ENCODE peak calls at places on chromosomes 7 and 10, in four cellular contexts. One of them, this sample, is unnamed.

GRCh38 chr7:105932835-105933477 is 30.1 kb upstream of the CDHR3 start:
- DNase-seq in NCI-H460: no peak
- DNase-seq in naive thymus-derived CD4-positive, alpha-beta T cell: no peak
- DNase-seq in coronary artery: no peak
- DNase-seq in this sample: peak

GRCh38 chr10:63554666-63555065 is 33.5 kb downstream of the REEP3 start:
- DNase-seq in NCI-H460: no peak
- DNase-seq in naive thymus-derived CD4-positive, alpha-beta T cell: no peak
- DNase-seq in coronary artery: no peak
- DNase-seq in this sample: no peak

GRCh38 chr10:31698169-31698890 is 230.3 kb downstream of the ARHGAP12 start:
- DNase-seq in NCI-H460: peak
- DNase-seq in naive thymus-derived CD4-positive, alpha-beta T cell: no peak
- DNase-seq in coronary artery: no peak
- DNase-seq in this sample: no peak

GRCh38 chr10:51196508-51197175 is 122.4 kb downstream of the PRKG1 start:
- DNase-seq in NCI-H460: no peak
- DNase-seq in naive thymus-derived CD4-positive, alpha-beta T cell: no peak
- DNase-seq in coronary artery: no peak
- DNase-seq in this sample: no peak

GRCh38 chr10:59833810-59834209 is 72.5 kb downstream of the CCDC6 start:
- DNase-seq in NCI-H460: no peak
- DNase-seq in naive thymus-derived CD4-positive, alpha-beta T cell: no peak
- DNase-seq in coronary artery: no peak
- DNase-seq in this sample: no peak

GRCh38 chr7:128017460-128017859 is 13.8 kb downstream of the LRRC4 start:
- DNase-seq in NCI-H460: no peak
- DNase-seq in naive thymus-derived CD4-positive, alpha-beta T cell: no peak
- DNase-seq in coronary artery: no peak
- DNase-seq in this sample: no peak

GRCh38 chr7:20064974-20065862 is 152.0 kb downstream of the MACC1 start:
- DNase-seq in NCI-H460: no peak
- DNase-seq in naive thymus-derived CD4-positive, alpha-beta T cell: no peak
- DNase-seq in coronary artery: no peak
- DNase-seq in this sample: peak

GRCh38 chr10:93849605-93850004 is 44.2 kb upstream of the SLC35G1 start:
- DNase-seq in NCI-H460: no peak
- DNase-seq in naive thymus-derived CD4-positive, alpha-beta T cell: no peak
- DNase-seq in coronary artery: no peak
- DNase-seq in this sample: no peak

GRCh38 chr10:48614481-48615383 is 9.9 kb upstream of the ARHGAP22 start:
- DNase-seq in NCI-H460: no peak
- DNase-seq in naive thymus-derived CD4-positive, alpha-beta T cell: no peak
- DNase-seq in coronary artery: no peak
- DNase-seq in this sample: peak

GRCh38 chr7:96729795-96730194 is 20.1 kb upstream of the SEM1 start:
- DNase-seq in NCI-H460: no peak
- DNase-seq in naive thymus-derived CD4-positive, alpha-beta T cell: no peak
- DNase-seq in coronary artery: no peak
- DNase-seq in this sample: no peak

GRCh38 chr10:22997102-22997501 is 69.2 kb downstream of the ARMC3 start:
- DNase-seq in NCI-H460: no peak
- DNase-seq in naive thymus-derived CD4-positive, alpha-beta T cell: no peak
- DNase-seq in coronary artery: no peak
- DNase-seq in this sample: peak

GRCh38 chr10:122265896-122266295 is 5.2 kb upstream of the BTBD16 start:
- DNase-seq in NCI-H460: no peak
- DNase-seq in naive thymus-derived CD4-positive, alpha-beta T cell: no peak
- DNase-seq in coronary artery: no peak
- DNase-seq in this sample: no peak

GRCh38 chr10:11180228-11180627 is 162.6 kb downstream of the CELF2 start:
- DNase-seq in NCI-H460: no peak
- DNase-seq in naive thymus-derived CD4-positive, alpha-beta T cell: no peak
- DNase-seq in coronary artery: no peak
- DNase-seq in this sample: no peak

GRCh38 chr10:58436071-58436470 is 50.9 kb downstream of the TFAM start:
- DNase-seq in NCI-H460: no peak
- DNase-seq in naive thymus-derived CD4-positive, alpha-beta T cell: no peak
- DNase-seq in coronary artery: no peak
- DNase-seq in this sample: peak

GRCh38 chr10:34627331-34627730 is 187.8 kb downstream of the PARD3 start:
- DNase-seq in NCI-H460: no peak
- DNase-seq in naive thymus-derived CD4-positive, alpha-beta T cell: no peak
- DNase-seq in coronary artery: no peak
- DNase-seq in this sample: no peak

GRCh38 chr7:16923019-16923418 is 41.2 kb upstream of the AGR3 start:
- DNase-seq in NCI-H460: no peak
- DNase-seq in naive thymus-derived CD4-positive, alpha-beta T cell: no peak
- DNase-seq in coronary artery: no peak
- DNase-seq in this sample: no peak

GRCh38 chr7:1024876-1025746 is 19.2 kb upstream of the GPR146 start:
- DNase-seq in NCI-H460: no peak
- DNase-seq in naive thymus-derived CD4-positive, alpha-beta T cell: no peak
- DNase-seq in coronary artery: no peak
- DNase-seq in this sample: no peak

GRCh38 chr7:100803398-100804161 is 23.7 kb downstream of the EPHB4 start:
- DNase-seq in NCI-H460: peak
- DNase-seq in naive thymus-derived CD4-positive, alpha-beta T cell: no peak
- DNase-seq in coronary artery: peak
- DNase-seq in this sample: peak

GRCh38 chr10:27240891-27241639 is 468 bp upstream of the ACBD5 start:
- DNase-seq in NCI-H460: no peak
- DNase-seq in naive thymus-derived CD4-positive, alpha-beta T cell: peak
- DNase-seq in coronary artery: no peak
- DNase-seq in this sample: peak

GRCh38 chr7:94403546-94403945 is 8.9 kb downstream of the COL1A2 start:
- DNase-seq in NCI-H460: no peak
- DNase-seq in naive thymus-derived CD4-positive, alpha-beta T cell: no peak
- DNase-seq in coronary artery: no peak
- DNase-seq in this sample: no peak

GRCh38 chr10:69439813-69440506 is 11.3 kb upstream of the TSPAN15 start:
- DNase-seq in NCI-H460: peak
- DNase-seq in naive thymus-derived CD4-positive, alpha-beta T cell: no peak
- DNase-seq in coronary artery: no peak
- DNase-seq in this sample: peak

GRCh38 chr10:13956826-13957225 is 370.1 kb downstream of the PRPF18 start:
- DNase-seq in NCI-H460: no peak
- DNase-seq in naive thymus-derived CD4-positive, alpha-beta T cell: no peak
- DNase-seq in coronary artery: peak
- DNase-seq in this sample: no peak

GRCh38 chr10:89279449-89279869 is 22.4 kb upstream of the IFIT2 start:
- DNase-seq in NCI-H460: no peak
- DNase-seq in naive thymus-derived CD4-positive, alpha-beta T cell: no peak
- DNase-seq in coronary artery: no peak
- DNase-seq in this sample: peak

GRCh38 chr7:157711353-157711888 is 374.6 kb downstream of the DNAJB6 start:
- DNase-seq in NCI-H460: no peak
- DNase-seq in naive thymus-derived CD4-positive, alpha-beta T cell: no peak
- DNase-seq in coronary artery: peak
- DNase-seq in this sample: no peak

GRCh38 chr7:40354736-40355135 is 219.9 kb downstream of the SUGCT start:
- DNase-seq in NCI-H460: no peak
- DNase-seq in naive thymus-derived CD4-positive, alpha-beta T cell: no peak
- DNase-seq in coronary artery: no peak
- DNase-seq in this sample: no peak